ENCODE peak calls at places on chromosomes 11 and 22, in five cellular contexts. One of them, this sample, is unnamed.

GRCh38 chr11:65241134-65241533 is 20.6 kb upstream of the POLA2 start:
- DNase-seq in fibroblast of pulmonary artery: no peak
- DNase-seq in CD8-positive, alpha-beta T cell: no peak
- DNase-seq in right lobe of liver: no peak
- DNase-seq in GM12865: no peak
- DNase-seq in this sample: no peak

GRCh38 chr11:16799890-16800289 is 61.4 kb downstream of the C11orf58 start:
- DNase-seq in fibroblast of pulmonary artery: no peak
- DNase-seq in CD8-positive, alpha-beta T cell: no peak
- DNase-seq in right lobe of liver: no peak
- DNase-seq in GM12865: no peak
- DNase-seq in this sample: no peak

GRCh38 chr11:76658651-76659650 is 11.6 kb downstream of the LRRC32 start:
- DNase-seq in fibroblast of pulmonary artery: no peak
- DNase-seq in CD8-positive, alpha-beta T cell: no peak
- DNase-seq in right lobe of liver: no peak
- DNase-seq in GM12865: no peak
- DNase-seq in this sample: peak; percentile 51

GRCh38 chr11:36558511-36559413 is 9.0 kb upstream of the RAG1 start:
- DNase-seq in fibroblast of pulmonary artery: no peak
- DNase-seq in CD8-positive, alpha-beta T cell: no peak
- DNase-seq in right lobe of liver: no peak
- DNase-seq in GM12865: peak; percentile 10
- DNase-seq in this sample: no peak

GRCh38 chr11:95241673-95242072 is 10.7 kb upstream of the SESN3 start:
- DNase-seq in fibroblast of pulmonary artery: peak; percentile 15
- DNase-seq in CD8-positive, alpha-beta T cell: no peak
- DNase-seq in right lobe of liver: no peak
- DNase-seq in GM12865: peak; percentile 31
- DNase-seq in this sample: no peak

GRCh38 chr11:75261474-75261847 is 20.9 kb downstream of the TPBGL start:
- DNase-seq in fibroblast of pulmonary artery: no peak
- DNase-seq in CD8-positive, alpha-beta T cell: peak; percentile 67
- DNase-seq in right lobe of liver: peak; percentile 50
- DNase-seq in GM12865: no peak
- DNase-seq in this sample: no peak

GRCh38 chr22:24432059-24432853 is 4.9 kb downstream of the ADORA2A start:
- DNase-seq in fibroblast of pulmonary artery: peak; percentile 75
- DNase-seq in CD8-positive, alpha-beta T cell: no peak
- DNase-seq in right lobe of liver: no peak
- DNase-seq in GM12865: no peak
- DNase-seq in this sample: peak; percentile 91

GRCh38 chr11:74417860-74418508 is 19.8 kb upstream of the PGM2L1 start:
- DNase-seq in fibroblast of pulmonary artery: no peak
- DNase-seq in CD8-positive, alpha-beta T cell: no peak
- DNase-seq in right lobe of liver: no peak
- DNase-seq in GM12865: no peak
- DNase-seq in this sample: no peak

GRCh38 chr11:11500744-11501487 is 120.9 kb downstream of the GALNT18 start:
- DNase-seq in fibroblast of pulmonary artery: no peak
- DNase-seq in CD8-positive, alpha-beta T cell: no peak
- DNase-seq in right lobe of liver: no peak
- DNase-seq in GM12865: no peak
- DNase-seq in this sample: no peak

GRCh38 chr11:130475426-130476053 is 27.1 kb downstream of the ADAMTS15 start:
- DNase-seq in fibroblast of pulmonary artery: no peak
- DNase-seq in CD8-positive, alpha-beta T cell: peak; percentile 29
- DNase-seq in right lobe of liver: no peak
- DNase-seq in GM12865: no peak
- DNase-seq in this sample: no peak

GRCh38 chr11:111819161-111820058 is 52.0 kb downstream of the ALG9 start:
- DNase-seq in fibroblast of pulmonary artery: peak; percentile 41
- DNase-seq in CD8-positive, alpha-beta T cell: no peak
- DNase-seq in right lobe of liver: no peak
- DNase-seq in GM12865: no peak
- DNase-seq in this sample: no peak

GRCh38 chr11:12822623-12823022 is 148.4 kb downstream of the TEAD1 start:
- DNase-seq in fibroblast of pulmonary artery: no peak
- DNase-seq in CD8-positive, alpha-beta T cell: no peak
- DNase-seq in right lobe of liver: no peak
- DNase-seq in GM12865: no peak
- DNase-seq in this sample: no peak

GRCh38 chr11:119445850-119446249 is 22.9 kb upstream of the THY1 start:
- DNase-seq in fibroblast of pulmonary artery: no peak
- DNase-seq in CD8-positive, alpha-beta T cell: no peak
- DNase-seq in right lobe of liver: no peak
- DNase-seq in GM12865: no peak
- DNase-seq in this sample: no peak

GRCh38 chr11:2355000-2355644 is 22.0 kb upstream of the CD81 start:
- DNase-seq in fibroblast of pulmonary artery: peak; percentile 51
- DNase-seq in CD8-positive, alpha-beta T cell: no peak
- DNase-seq in right lobe of liver: no peak
- DNase-seq in GM12865: no peak
- DNase-seq in this sample: no peak

GRCh38 chr22:20239951-20240773 is 28.0 kb downstream of the RTN4R start:
- DNase-seq in fibroblast of pulmonary artery: peak; percentile 39
- DNase-seq in CD8-positive, alpha-beta T cell: no peak
- DNase-seq in right lobe of liver: no peak
- DNase-seq in GM12865: no peak
- DNase-seq in this sample: no peak

GRCh38 chr11:85946221-85946620 is 91.0 kb downstream of the CCDC83 start:
- DNase-seq in fibroblast of pulmonary artery: peak; percentile 52
- DNase-seq in CD8-positive, alpha-beta T cell: no peak
- DNase-seq in right lobe of liver: no peak
- DNase-seq in GM12865: no peak
- DNase-seq in this sample: no peak

GRCh38 chr11:33542921-33543320 is 157.7 kb downstream of the C11orf91 start:
- DNase-seq in fibroblast of pulmonary artery: peak; percentile 69
- DNase-seq in CD8-positive, alpha-beta T cell: peak; percentile 53
- DNase-seq in right lobe of liver: no peak
- DNase-seq in GM12865: peak; percentile 69
- DNase-seq in this sample: no peak

GRCh38 chr11:125949271-125950177 is 3.7 kb downstream of the VSIG10L2 start:
- DNase-seq in fibroblast of pulmonary artery: no peak
- DNase-seq in CD8-positive, alpha-beta T cell: no peak
- DNase-seq in right lobe of liver: no peak
- DNase-seq in GM12865: no peak
- DNase-seq in this sample: no peak

GRCh38 chr11:133896642-133897330 is 51.5 kb upstream of the SPATA19 start:
- DNase-seq in fibroblast of pulmonary artery: no peak
- DNase-seq in CD8-positive, alpha-beta T cell: no peak
- DNase-seq in right lobe of liver: no peak
- DNase-seq in GM12865: no peak
- DNase-seq in this sample: no peak

GRCh38 chr11:64803846-64804345 is 882 bp upstream of the MAP4K2 start:
- DNase-seq in fibroblast of pulmonary artery: no peak
- DNase-seq in CD8-positive, alpha-beta T cell: no peak
- DNase-seq in right lobe of liver: peak; percentile 47
- DNase-seq in GM12865: no peak
- DNase-seq in this sample: no peak

GRCh38 chr11:94574193-94574961 is 7.2 kb downstream of the PIWIL4 start:
- DNase-seq in fibroblast of pulmonary artery: peak; percentile 60
- DNase-seq in CD8-positive, alpha-beta T cell: no peak
- DNase-seq in right lobe of liver: no peak
- DNase-seq in GM12865: no peak
- DNase-seq in this sample: peak; percentile 29

GRCh38 chr22:49553518-49554295 is 274.0 kb downstream of the BRD1 start:
- DNase-seq in fibroblast of pulmonary artery: no peak
- DNase-seq in CD8-positive, alpha-beta T cell: no peak
- DNase-seq in right lobe of liver: peak; percentile 29
- DNase-seq in GM12865: no peak
- DNase-seq in this sample: peak; percentile 45

GRCh38 chr22:49550766-49551362 is 276.8 kb downstream of the BRD1 start:
- DNase-seq in fibroblast of pulmonary artery: no peak
- DNase-seq in CD8-positive, alpha-beta T cell: no peak
- DNase-seq in right lobe of liver: no peak
- DNase-seq in GM12865: no peak
- DNase-seq in this sample: no peak

GRCh38 chr22:49551446-49551845 is 276.2 kb downstream of the BRD1 start:
- DNase-seq in fibroblast of pulmonary artery: no peak
- DNase-seq in CD8-positive, alpha-beta T cell: no peak
- DNase-seq in right lobe of liver: no peak
- DNase-seq in GM12865: no peak
- DNase-seq in this sample: no peak

GRCh38 chr22:49553076-49553475 is 274.6 kb downstream of the BRD1 start:
- DNase-seq in fibroblast of pulmonary artery: no peak
- DNase-seq in CD8-positive, alpha-beta T cell: no peak
- DNase-seq in right lobe of liver: peak; percentile 37
- DNase-seq in GM12865: no peak
- DNase-seq in this sample: peak; percentile 45

DNA sequence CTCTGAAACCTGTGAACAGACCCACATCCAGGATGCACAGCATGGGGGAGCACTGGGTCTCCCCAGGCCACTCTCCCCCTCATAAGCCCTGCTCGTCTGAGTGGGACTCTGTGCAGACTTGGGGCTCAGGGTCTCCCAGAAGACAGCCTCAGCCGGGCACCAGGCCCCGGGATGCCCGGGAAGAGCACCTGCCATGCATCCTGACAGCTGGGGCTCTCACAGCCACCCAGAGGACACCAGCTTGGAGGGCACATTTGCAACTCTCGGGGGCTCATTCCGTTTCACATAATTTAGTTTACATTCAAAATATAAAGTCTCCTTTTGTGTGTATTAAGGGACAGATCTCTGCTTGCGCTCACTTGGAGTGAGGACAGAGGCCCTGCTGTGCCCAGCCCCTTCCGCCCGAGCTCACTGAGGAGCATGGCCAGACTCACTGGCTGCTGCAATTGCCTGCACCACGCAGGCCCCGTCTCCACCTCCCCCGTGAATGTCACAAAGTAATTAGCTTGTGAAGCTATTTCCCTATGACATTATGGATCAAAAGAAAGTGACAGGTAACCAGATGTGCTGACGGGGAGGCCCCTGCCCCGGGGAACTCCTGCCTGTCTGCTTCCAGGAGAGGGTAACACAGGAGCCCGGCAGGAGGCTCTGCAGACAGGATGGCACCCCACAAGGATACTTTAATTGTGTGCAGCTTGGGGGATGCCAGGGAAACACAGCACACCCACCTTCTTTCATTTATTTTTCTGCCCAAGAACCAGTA is 275.6 kb downstream of the BRD1 start:
- DNase-seq in fibroblast of pulmonary artery: no peak
- DNase-seq in CD8-positive, alpha-beta T cell: no peak
- DNase-seq in right lobe of liver: peak; percentile 27
- DNase-seq in GM12865: no peak
- DNase-seq in this sample: peak; percentile 33
- TF ChIP-seq CTCF in fibroblast of pulmonary artery: no peak
- TF ChIP-seq CTCF in CD8-positive, alpha-beta T cell: no peak
- TF ChIP-seq CTCF in right lobe of liver: no peak
- TF ChIP-seq CTCF in GM12865: no peak
- TF ChIP-seq CTCF in this sample: no peak

GRCh38 chr11:112958670-112959069 is 2.5 kb upstream of the NCAM1 start:
- DNase-seq in fibroblast of pulmonary artery: peak; percentile 52
- DNase-seq in CD8-positive, alpha-beta T cell: no peak
- DNase-seq in right lobe of liver: no peak
- DNase-seq in GM12865: no peak
- DNase-seq in this sample: no peak

GRCh38 chr11:112961146-112961668 is at the start of gene NCAM1:
- DNase-seq in fibroblast of pulmonary artery: peak; percentile 78
- DNase-seq in CD8-positive, alpha-beta T cell: no peak
- DNase-seq in right lobe of liver: peak; percentile 62
- DNase-seq in GM12865: peak; percentile 12
- DNase-seq in this sample: peak; percentile 80

GRCh38 chr11:112962854-112963367 is 1.7 kb downstream of the NCAM1 start:
- DNase-seq in fibroblast of pulmonary artery: no peak
- DNase-seq in CD8-positive, alpha-beta T cell: no peak
- DNase-seq in right lobe of liver: peak; percentile 54
- DNase-seq in GM12865: no peak
- DNase-seq in this sample: peak; percentile 79

GRCh38 chr11:112963368-112963955 is 2.2 kb downstream of the NCAM1 start:
- DNase-seq in fibroblast of pulmonary artery: no peak
- DNase-seq in CD8-positive, alpha-beta T cell: no peak
- DNase-seq in right lobe of liver: no peak
- DNase-seq in GM12865: no peak
- DNase-seq in this sample: no peak

GRCh38 chr11:112961751-112962747 is 829 bp downstream of the NCAM1 start:
- DNase-seq in fibroblast of pulmonary artery: no peak
- DNase-seq in CD8-positive, alpha-beta T cell: no peak
- DNase-seq in right lobe of liver: peak; percentile 49
- DNase-seq in GM12865: no peak
- DNase-seq in this sample: peak; percentile 72
- H3K4me3 ChIP-seq in fibroblast of pulmonary artery: peak overlapping the region; percentile 55
- H3K4me3 ChIP-seq in CD8-positive, alpha-beta T cell: peak overlapping the region; percentile 39
- H3K4me3 ChIP-seq in right lobe of liver: peak overlapping the region; percentile 46
- H3K4me3 ChIP-seq in GM12865: no peak overlapping the region
- H3K4me3 ChIP-seq in this sample: peak overlapping the region; percentile 3

GRCh38 chr22:22787151-22787550 is 100.5 kb upstream of the IGLL5 start:
- DNase-seq in fibroblast of pulmonary artery: no peak
- DNase-seq in CD8-positive, alpha-beta T cell: no peak
- DNase-seq in right lobe of liver: no peak
- DNase-seq in GM12865: no peak
- DNase-seq in this sample: no peak
- TF ChIP-seq CTCF in fibroblast of pulmonary artery: no peak
- TF ChIP-seq CTCF in CD8-positive, alpha-beta T cell: no peak
- TF ChIP-seq CTCF in right lobe of liver: no peak
- TF ChIP-seq CTCF in GM12865: no peak
- TF ChIP-seq CTCF in this sample: no peak

GRCh38 chr22:46390105-46390651 is 54.7 kb downstream of the TRMU start:
- DNase-seq in fibroblast of pulmonary artery: no peak
- DNase-seq in CD8-positive, alpha-beta T cell: no peak
- DNase-seq in right lobe of liver: no peak
- DNase-seq in GM12865: no peak
- DNase-seq in this sample: peak; percentile 60

GRCh38 chr22:46391486-46392136 is 56.1 kb downstream of the TRMU start:
- DNase-seq in fibroblast of pulmonary artery: no peak
- DNase-seq in CD8-positive, alpha-beta T cell: no peak
- DNase-seq in right lobe of liver: no peak
- DNase-seq in GM12865: no peak
- DNase-seq in this sample: peak; percentile 76

GRCh38 chr22:46392137-46392844 is 56.8 kb downstream of the TRMU start:
- DNase-seq in fibroblast of pulmonary artery: no peak
- DNase-seq in CD8-positive, alpha-beta T cell: no peak
- DNase-seq in right lobe of liver: no peak
- DNase-seq in GM12865: no peak
- DNase-seq in this sample: peak; percentile 60

GRCh38 chr22:46389081-46389480 is 53.6 kb downstream of the TRMU start:
- DNase-seq in fibroblast of pulmonary artery: no peak
- DNase-seq in CD8-positive, alpha-beta T cell: no peak
- DNase-seq in right lobe of liver: no peak
- DNase-seq in GM12865: no peak
- DNase-seq in this sample: peak; percentile 63

DNA sequence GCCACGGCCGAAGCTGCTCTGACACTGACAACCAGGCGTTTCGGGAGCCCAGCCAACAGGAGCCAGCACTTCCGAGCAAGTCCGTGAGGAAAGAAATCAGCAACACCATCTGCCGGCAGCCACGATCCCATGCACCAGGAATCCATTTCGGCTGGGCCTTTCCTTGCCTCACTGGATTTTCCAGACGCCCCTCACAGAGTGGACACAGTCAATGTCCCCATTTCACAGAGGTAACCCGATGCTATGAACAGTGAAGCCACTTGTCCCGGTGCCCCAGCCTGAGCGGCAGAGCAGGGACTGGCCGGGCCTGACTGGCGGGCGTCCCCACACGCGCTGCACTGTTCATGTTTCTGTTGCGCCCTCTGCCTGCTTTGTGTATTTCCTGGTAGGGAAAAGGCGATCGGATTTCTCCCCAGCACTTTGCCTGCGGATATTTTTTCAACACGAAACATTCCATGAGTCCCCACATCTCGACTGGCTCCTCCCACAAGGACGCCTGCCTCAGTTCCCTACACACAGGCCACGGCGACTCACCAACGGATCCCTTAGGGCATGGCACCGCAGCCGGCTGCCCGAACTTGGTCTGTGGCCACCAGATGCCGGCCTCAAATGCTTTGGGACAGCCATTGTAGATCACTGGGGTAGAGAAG is 55.3 kb downstream of the TRMU start:
- DNase-seq in fibroblast of pulmonary artery: peak; percentile 52
- DNase-seq in CD8-positive, alpha-beta T cell: no peak
- DNase-seq in right lobe of liver: peak; percentile 79
- DNase-seq in GM12865: no peak
- DNase-seq in this sample: peak; percentile 91
- H3K4me3 ChIP-seq in fibroblast of pulmonary artery: no peak overlapping the region
- H3K4me3 ChIP-seq in CD8-positive, alpha-beta T cell: no peak overlapping the region
- H3K4me3 ChIP-seq in right lobe of liver: peak overlapping the region; percentile 36
- H3K4me3 ChIP-seq in GM12865: no peak overlapping the region
- H3K4me3 ChIP-seq in this sample: no peak overlapping the region